ENCODE peak calls at places on chromosome 2, in nine cellular contexts. H is neural progenitor cell; W is iris pigment epithelial cell; M is T-helper 22 cell; P is Kasumi-1; N is GM23248; Z is stimulated activated CD4-positive, alpha-beta T cell treated with anti-CD3 and anti-CD28 coated beads, Interleukin-1b, Interleukin-23, amount 100 ng/mL, for 1 hour; R is hypothalamus; E is foreskin fibroblast. F is an unnamed sample.
A peak's percentile ranks its signal among the peaks of the same experiment; 100 is the strongest.

GRCh38 chr2:170685591-170685990 is 29.5 kb upstream of the SP5 start:
- DNase-seq in H (peak; percentile 45), W (no peak), M (no peak), P (no peak), N (no peak), Z (no peak), R (no peak), E (no peak), F (peak; percentile 60)

GRCh38 chr2:237677951-237678481 is 50.6 kb downstream of the LRRFIP1 start:
- DNase-seq in H (no peak), W (peak; percentile 96), M (no peak), P (peak; percentile 93), N (peak; percentile 87), Z (no peak), R (no peak), E (peak; percentile 70), F (no peak)

GRCh38 chr2:3282056-3282998 is 95.3 kb downstream of the EIPR1 start:
- DNase-seq in H (no peak), W (peak; percentile 62), M (no peak), P (no peak), N (no peak), Z (no peak), R (peak; percentile 74), E (peak; percentile 68), F (peak; percentile 67)

GRCh38 chr2:11724151-11724550 is 22.3 kb upstream of the LPIN1 start:
- DNase-seq in H (no peak), W (no peak), M (no peak), P (no peak), N (no peak), Z (no peak), R (no peak), E (no peak), F (no peak)

GRCh38 chr2:12074126-12074883 is 327.9 kb downstream of the LPIN1 start:
- DNase-seq in H (peak; percentile 24), W (no peak), M (no peak), P (no peak), N (no peak), Z (no peak), R (no peak), E (no peak), F (no peak)

GRCh38 chr2:128714285-128714684 is 395.6 kb upstream of the HS6ST1 start:
- DNase-seq in H (no peak), W (no peak), M (no peak), P (peak; percentile 92), N (no peak), Z (no peak), R (no peak), E (no peak), F (no peak)

GRCh38 chr2:159249955-159250723 is 36.4 kb downstream of the WDSUB1 start:
- DNase-seq in H (no peak), W (peak; percentile 65), M (no peak), P (peak; percentile 95), N (peak; percentile 93), Z (no peak), R (peak; percentile 29), E (peak; percentile 82), F (no peak)

GRCh38 chr2:240624950-240625621 is at the start of gene GPR35:
- DNase-seq in H (no peak), W (peak; percentile 65), M (peak; percentile 87), P (peak; percentile 9), N (peak; percentile 86), Z (peak; percentile 50), R (no peak), E (peak; percentile 78), F (peak; percentile 74)

GRCh38 chr2:134508396-134508795 is 210.4 kb downstream of the TMEM163 start:
- DNase-seq in H (peak; percentile 23), W (no peak), M (no peak), P (no peak), N (no peak), Z (no peak), R (no peak), E (no peak), F (no peak)

GRCh38 chr2:134438371-134438770 is 184.5 kb downstream of the MGAT5 start:
- DNase-seq in H (no peak), W (no peak), M (no peak), P (no peak), N (no peak), Z (no peak), R (no peak), E (no peak), F (no peak)

GRCh38 chr2:227510620-227510958 is 38.6 kb downstream of the AGFG1 start:
- DNase-seq in H (no peak), W (no peak), M (no peak), P (no peak), N (no peak), Z (no peak), R (no peak), E (no peak), F (no peak)

GRCh38 chr2:60386436-60386835 is 167.0 kb downstream of the BCL11A start:
- DNase-seq in H (no peak), W (no peak), M (no peak), P (no peak), N (no peak), Z (no peak), R (no peak), E (no peak), F (no peak)

GRCh38 chr2:42974697-42975357 is 182.4 kb upstream of the HAAO start:
- DNase-seq in H (peak; percentile 84), W (peak; percentile 62), M (no peak), P (peak; percentile 58), N (peak; percentile 83), Z (no peak), R (peak; percentile 50), E (peak; percentile 89), F (peak; percentile 94)

GRCh38 chr2:69464575-69464974 is 27.3 kb upstream of the NFU1 start:
- DNase-seq in H (no peak), W (peak; percentile 79), M (no peak), P (no peak), N (peak; percentile 90), Z (no peak), R (no peak), E (peak; percentile 36), F (no peak)

GRCh38 chr2:206084870-206085741 is 868 bp downstream of the INO80D start:
- DNase-seq in H (peak; percentile 56), W (no peak), M (peak; percentile 21), P (no peak), N (peak; percentile 58), Z (peak; percentile 2), R (no peak), E (peak; percentile 53), F (peak; percentile 73)

GRCh38 chr2:36397728-36398413 is 42.3 kb downstream of the CRIM1 start:
- DNase-seq in H (no peak), W (peak; percentile 38), M (no peak), P (no peak), N (no peak), Z (no peak), R (no peak), E (no peak), F (no peak)

GRCh38 chr2:185738679-185739472 is at the start of gene FSIP2:
- DNase-seq in H (peak; percentile 96), W (peak; percentile 49), M (no peak), P (no peak), N (peak; percentile 47), Z (no peak), R (no peak), E (peak; percentile 66), F (peak; percentile 89)

GRCh38 chr2:100852999-100853908 is 33.3 kb downstream of the NPAS2 start:
- DNase-seq in H (no peak), W (peak; percentile 16), M (no peak), P (no peak), N (no peak), Z (no peak), R (no peak), E (no peak), F (peak; percentile 33)

GRCh38 chr2:65794994-65795393 is 362.6 kb upstream of the SPRED2 start:
- DNase-seq in H (no peak), W (no peak), M (no peak), P (no peak), N (no peak), Z (no peak), R (no peak), E (no peak), F (no peak)

GRCh38 chr2:119366161-119366648 is 429 bp downstream of the C2orf76 start:
- DNase-seq in H (no peak), W (peak; percentile 54), M (no peak), P (peak; percentile 22), N (peak; percentile 63), Z (no peak), R (no peak), E (peak; percentile 50), F (no peak)

GRCh38 chr2:65277791-65278449 is 50.3 kb downstream of the ACTR2 start:
- DNase-seq in H (no peak), W (peak; percentile 52), M (no peak), P (no peak), N (peak; percentile 57), Z (no peak), R (no peak), E (peak; percentile 36), F (no peak)

GRCh38 chr2:95320986-95321767 is 24.0 kb downstream of the KCNIP3 start:
- DNase-seq in H (no peak), W (no peak), M (no peak), P (no peak), N (peak; percentile 77), Z (no peak), R (no peak), E (peak; percentile 93), F (no peak)

GRCh38 chr2:172081248-172082022 is 3.9 kb upstream of the DLX1 start:
- DNase-seq in H (peak; percentile 64), W (no peak), M (no peak), P (no peak), N (no peak), Z (no peak), R (no peak), E (no peak), F (peak; percentile 80)

GRCh38 chr2:66748939-66749338 is 314.0 kb downstream of the MEIS1 start:
- DNase-seq in H (no peak), W (no peak), M (no peak), P (peak; percentile 90), N (no peak), Z (no peak), R (no peak), E (no peak), F (no peak)

GRCh38 chr2:42812899-42813479 is 20.6 kb upstream of the HAAO start:
- DNase-seq in H (no peak), W (peak; percentile 53), M (no peak), P (peak; percentile 61), N (peak; percentile 53), Z (no peak), R (no peak), E (peak; percentile 59), F (no peak)

GRCh38 chr2:15243762-15244161 is 317.4 kb downstream of the NBAS start:
- DNase-seq in H (no peak), W (peak; percentile 69), M (no peak), P (no peak), N (peak; percentile 5), Z (no peak), R (no peak), E (peak; percentile 47), F (no peak)

GRCh38 chr2:42359304-42359749 is 1.7 kb downstream of the COX7A2L start:
- DNase-seq in H (no peak), W (no peak), M (no peak), P (peak; percentile 10), N (peak; percentile 46), Z (no peak), R (no peak), E (peak; percentile 31), F (no peak)

GRCh38 chr2:208501217-208501616 is 94.6 kb downstream of the PTH2R start:
- DNase-seq in H (peak; percentile 68), W (peak; percentile 1), M (no peak), P (no peak), N (no peak), Z (no peak), R (no peak), E (no peak), F (peak; percentile 15)

GRCh38 chr2:60530228-60530627 is 23.2 kb downstream of the BCL11A start:
- DNase-seq in H (no peak), W (no peak), M (no peak), P (no peak), N (no peak), Z (no peak), R (no peak), E (no peak), F (no peak)

GRCh38 chr2:203559640-203560039 is 24.5 kb upstream of the RAPH1 start:
- DNase-seq in H (no peak), W (no peak), M (no peak), P (no peak), N (peak; percentile 23), Z (no peak), R (no peak), E (peak; percentile 42), F (no peak)

GRCh38 chr2:85445316-85446295 is 27.1 kb downstream of the SH2D6 start:
- DNase-seq in H (no peak), W (peak; percentile 58), M (no peak), P (no peak), N (peak; percentile 81), Z (no peak), R (no peak), E (peak; percentile 91), F (peak; percentile 33)

F was measured in H7.